ENCODE peak calls at places on chromosomes 13 and 19, in ten cellular contexts. S is lower lobe of right lung, Y is AG09319, G is lower leg skin, D is Panc1, I is PC-3, B is neural crest cell, P is type B pancreatic cell, H is ovary, M is kidney epithelial cell. U is an unnamed sample.

GRCh38 chr19:16342002-16342715 is 17.5 kb downstream of the KLF2 start:
- DNase-seq in H (peak), Y (no peak), S (no peak), I (no peak), D (no peak), P (no peak), M (no peak), B (no peak), G (no peak), U (no peak)

GRCh38 chr13:65913173-65913572 is 1317.0 kb downstream of the PCDH9 start:
- DNase-seq in B (no peak), H (no peak), D (no peak), P (no peak), G (no peak), Y (no peak), S (no peak), M (peak), I (peak), U (no peak)

GRCh38 chr13:66915596-66916185 is 314.4 kb downstream of the PCDH9 start:
- DNase-seq in H (no peak), M (no peak), Y (no peak), S (no peak), P (no peak), I (peak), G (no peak), B (no peak), D (no peak), U (no peak)

GRCh38 chr19:33407716-33408115 is 34.2 kb downstream of the CEBPG start:
- DNase-seq in B (no peak), Y (no peak), G (no peak), I (no peak), H (no peak), S (peak), M (no peak), P (no peak), D (no peak), U (no peak)

GRCh38 chr13:94217370-94217769 is 262.1 kb downstream of the DCT start:
- DNase-seq in Y (no peak), M (no peak), P (no peak), G (no peak), D (no peak), S (no peak), B (no peak), I (no peak), H (no peak), U (no peak)

GRCh38 chr19:45171211-45171623 is 6.8 kb downstream of the TRAPPC6A start:
- DNase-seq in D (no peak), Y (no peak), G (no peak), H (no peak), B (no peak), S (no peak), M (no peak), I (no peak), P (no peak), U (no peak)

GRCh38 chr19:1049106-1049505 is 9.2 kb downstream of the ABCA7 start:
- DNase-seq in H (no peak), M (no peak), D (no peak), S (no peak), Y (no peak), G (no peak), P (no peak), B (no peak), I (no peak), U (no peak)

GRCh38 chr19:49684251-49684982 is 5.0 kb upstream of the ADM5 start:
- DNase-seq in I (peak), D (no peak), B (no peak), H (no peak), M (no peak), S (no peak), G (no peak), P (peak), Y (no peak), U (no peak)

GRCh38 chr19:1434577-1435060 is 3.6 kb upstream of the RPS15 start:
- DNase-seq in Y (no peak), S (no peak), D (no peak), M (no peak), P (no peak), G (no peak), I (no peak), H (no peak), B (no peak), U (peak)

GRCh38 chr13:42333613-42334328 is 61.8 kb downstream of the AKAP11 start:
- DNase-seq in I (peak), Y (no peak), B (no peak), G (no peak), H (no peak), P (no peak), M (peak), D (peak), S (no peak), U (no peak)

GRCh38 chr19:34692541-34692940 is 15.1 kb downstream of the ZNF302 start:
- DNase-seq in B (no peak), Y (no peak), M (no peak), G (no peak), I (peak), D (no peak), H (no peak), S (no peak), P (no peak), U (no peak)

GRCh38 chr19:36009220-36009619 is 607 bp upstream of the SYNE4 start:
- DNase-seq in G (peak), Y (no peak), B (peak), D (no peak), I (peak), S (peak), M (no peak), P (no peak), H (peak), U (peak)

GRCh38 chr13:37657134-37657533 is 58.6 kb upstream of the POSTN start:
- DNase-seq in M (peak), H (no peak), I (peak), Y (no peak), S (no peak), P (no peak), G (no peak), B (no peak), D (no peak), U (no peak)

GRCh38 chr19:19403373-19403901 is 2.0 kb upstream of the GATAD2A start:
- DNase-seq in Y (no peak), B (no peak), D (no peak), H (no peak), S (no peak), I (peak), P (no peak), M (no peak), G (no peak), U (no peak)

GRCh38 chr19:7247160-7247559 is 47.1 kb downstream of the INSR start:
- DNase-seq in I (no peak), S (no peak), H (no peak), D (no peak), B (no peak), Y (no peak), M (no peak), P (no peak), G (no peak), U (peak)

GRCh38 chr19:1825909-1826556 is 14.0 kb upstream of the ATP8B3 start:
- DNase-seq in B (peak), P (peak), H (peak), Y (no peak), G (peak), D (no peak), M (no peak), I (peak), S (peak), U (peak)

GRCh38 chr19:49949735-49950589 is 11.0 kb downstream of the SIGLEC11 start:
- DNase-seq in B (no peak), Y (no peak), M (no peak), H (no peak), P (no peak), I (peak), S (peak), D (no peak), G (no peak), U (peak)

GRCh38 chr19:23949611-23950010 is 34.9 kb downstream of the ZNF726 start:
- DNase-seq in S (no peak), I (no peak), M (no peak), H (no peak), P (no peak), D (no peak), B (no peak), G (no peak), Y (no peak), U (no peak)

GRCh38 chr19:9945319-9945966 is 9.1 kb upstream of the OLFM2 start:
- DNase-seq in M (peak), P (peak), D (no peak), Y (peak), G (peak), S (peak), B (no peak), I (peak), H (peak), U (peak)

GRCh38 chr19:489418-490196 is 6.7 kb upstream of the MADCAM1 start:
- DNase-seq in G (peak), P (no peak), B (no peak), S (no peak), M (no peak), I (peak), Y (no peak), H (peak), D (no peak), U (no peak)

GRCh38 chr13:69565334-69565733 is 542.3 kb upstream of the ATXN8OS start:
- DNase-seq in G (no peak), H (no peak), B (no peak), I (peak), S (no peak), P (no peak), Y (no peak), D (no peak), M (peak), U (no peak)

GRCh38 chr19:869245-870177 is 10.0 kb downstream of the CFD start:
- DNase-seq in Y (peak), I (peak), G (peak), S (no peak), M (no peak), H (peak), P (no peak), B (no peak), D (no peak), U (no peak)

GRCh38 chr13:102642475-102642874 is 45.7 kb downstream of the TPP2 start:
- DNase-seq in Y (no peak), G (peak), H (no peak), S (peak), D (no peak), B (no peak), P (no peak), I (no peak), M (no peak), U (no peak)

GRCh38 chr13:111614613-111615012 is 294.2 kb downstream of the TEX29 start:
- DNase-seq in D (no peak), Y (no peak), H (no peak), I (no peak), M (no peak), B (no peak), G (peak), P (no peak), S (no peak), U (no peak)

GRCh38 chr19:55980415-55980814 is 6.2 kb upstream of the NLRP5 start:
- DNase-seq in H (no peak), B (no peak), M (no peak), D (no peak), S (no peak), P (no peak), Y (no peak), I (no peak), G (no peak), U (no peak)

GRCh38 chr13:106915146-106915545 is 347.2 kb upstream of the ARGLU1 start:
- DNase-seq in H (no peak), M (no peak), S (no peak), G (no peak), P (no peak), Y (no peak), D (no peak), B (no peak), I (no peak), U (no peak)

GRCh38 chr19:19475845-19476828 is 39.2 kb downstream of the TSSK6 start:
- DNase-seq in P (no peak), Y (no peak), S (no peak), I (peak), G (no peak), H (no peak), D (no peak), B (no peak), M (no peak), U (no peak)

GRCh38 chr19:1651548-1652394 is 644 bp downstream of the TCF3 start:
- DNase-seq in B (no peak), P (peak), Y (no peak), H (peak), G (no peak), M (no peak), S (peak), I (no peak), D (no peak), U (peak)

DNA sequence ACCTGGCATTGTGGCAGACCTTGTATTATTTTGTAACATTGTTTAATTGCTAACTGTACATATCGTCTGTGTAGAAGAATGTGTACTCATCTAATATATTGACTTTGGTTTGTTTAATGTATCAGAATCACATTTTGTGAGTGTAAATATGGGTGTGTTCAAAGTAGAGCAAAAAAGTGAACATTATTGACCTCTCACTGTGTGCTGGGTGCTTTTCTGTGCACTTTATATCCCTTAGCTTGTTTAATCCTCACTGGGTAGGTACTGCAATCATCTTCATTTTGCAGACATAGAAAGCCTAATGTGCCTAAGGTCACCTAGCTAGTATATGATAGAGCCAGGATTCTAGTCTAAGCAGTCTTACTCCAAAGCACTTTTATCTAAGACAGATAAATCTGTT is 245.1 kb downstream of the MAB21L1 start:
- DNase-seq in I (no peak), D (no peak), P (no peak), B (no peak), M (no peak), H (no peak), G (no peak), Y (no peak), S (no peak), U (no peak)
- TF ChIP-seq CTCF in I (no peak), D (no peak), P (no peak), B (no peak), M (no peak), H (no peak), G (no peak), Y (no peak), S (no peak), U (no peak)

GRCh38 chr19:3129112-3129511 is 6.7 kb upstream of the GNA15 start:
- DNase-seq in D (no peak), G (no peak), M (no peak), H (no peak), S (no peak), I (peak), P (no peak), Y (peak), B (no peak), U (peak)
- TF ChIP-seq CTCF in D (no peak), G (no peak), M (peak), H (peak), S (peak), I (peak), P (peak), Y (peak), B (peak), U (no peak)

GRCh38 chr19:57279418-57280164 is 694 bp upstream of the ZNF460 start:
- DNase-seq in M (peak), D (peak), P (peak), S (peak), B (peak), H (peak), G (peak), I (peak), Y (peak), U (peak)
- TF ChIP-seq CTCF in M (peak), D (no peak), P (peak), S (peak), B (no peak), H (peak), G (no peak), I (peak), Y (peak), U (no peak)

GRCh38 chr19:12652219-12652618 is 14.3 kb downstream of the MAN2B1 start:
- DNase-seq in S (peak), B (no peak), D (no peak), P (no peak), I (no peak), M (no peak), G (no peak), Y (no peak), H (no peak), U (no peak)

GRCh38 chr19:12655546-12655945 is 11.0 kb downstream of the MAN2B1 start:
- DNase-seq in S (no peak), Y (no peak), G (no peak), H (no peak), P (no peak), B (no peak), I (no peak), M (no peak), D (no peak), U (no peak)

GRCh38 chr19:12660980-12661379 is 5.6 kb downstream of the MAN2B1 start:
- DNase-seq in P (no peak), B (no peak), Y (no peak), M (no peak), S (no peak), D (no peak), H (no peak), G (no peak), I (no peak), U (no peak)

GRCh38 chr19:12656899-12657571 is 9.5 kb downstream of the MAN2B1 start:
- DNase-seq in P (no peak), I (no peak), D (no peak), Y (no peak), H (no peak), B (no peak), S (no peak), M (no peak), G (no peak), U (no peak)

DNA sequence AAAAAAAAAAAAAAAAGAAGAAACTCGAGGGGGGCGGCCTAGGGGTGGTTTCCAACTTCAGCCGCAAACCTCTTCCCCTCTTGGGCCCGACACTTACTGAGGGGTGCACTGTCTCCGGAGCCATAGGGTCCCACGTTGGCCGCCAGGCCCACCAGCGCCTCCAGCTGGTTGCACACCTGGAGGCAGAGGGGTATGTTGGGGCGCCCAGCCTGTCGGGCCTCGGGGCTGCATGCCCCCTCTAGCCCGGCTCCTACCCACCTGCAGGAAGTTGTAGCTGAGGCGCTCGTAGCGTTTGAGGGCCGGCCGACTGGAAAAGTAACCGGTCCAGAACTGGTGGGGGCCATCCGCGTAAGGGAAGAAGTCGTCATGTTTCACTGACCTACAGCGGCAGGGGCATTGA is 8.6 kb downstream of the MAN2B1 start:
- DNase-seq in G (no peak), Y (no peak), H (no peak), I (no peak), M (no peak), B (no peak), D (no peak), S (no peak), P (no peak), U (no peak)
- TF ChIP-seq CTCF in G (no peak), Y (no peak), H (no peak), I (peak), M (no peak), B (no peak), D (no peak), S (no peak), P (no peak), U (no peak)

GRCh38 chr19:28022506-28022905 is 1190.4 kb downstream of the UQCRFS1 start:
- DNase-seq in P (no peak), I (no peak), D (no peak), S (no peak), H (no peak), G (no peak), B (no peak), Y (no peak), M (no peak), U (no peak)
- TF ChIP-seq CTCF in P (no peak), I (no peak), D (no peak), S (no peak), H (no peak), G (no peak), B (no peak), Y (no peak), M (no peak), U (no peak)

GRCh38 chr13:104318121-104318520 is 1251.9 kb upstream of the SLC10A2 start:
- DNase-seq in B (no peak), I (peak), S (no peak), M (no peak), D (no peak), P (no peak), Y (no peak), G (no peak), H (no peak), U (no peak)
- TF ChIP-seq CTCF in B (peak), I (peak), S (no peak), M (peak), D (peak), P (peak), Y (no peak), G (no peak), H (no peak), U (no peak)

GRCh38 chr19:29478578-29479565 is 46.9 kb upstream of the VSTM2B start:
- DNase-seq in M (no peak), Y (no peak), S (no peak), H (no peak), G (peak), I (no peak), B (peak), D (no peak), P (peak), U (peak)
- TF ChIP-seq CTCF in M (peak), Y (peak), S (peak), H (no peak), G (no peak), I (peak), B (peak), D (peak), P (peak), U (no peak)

DNA sequence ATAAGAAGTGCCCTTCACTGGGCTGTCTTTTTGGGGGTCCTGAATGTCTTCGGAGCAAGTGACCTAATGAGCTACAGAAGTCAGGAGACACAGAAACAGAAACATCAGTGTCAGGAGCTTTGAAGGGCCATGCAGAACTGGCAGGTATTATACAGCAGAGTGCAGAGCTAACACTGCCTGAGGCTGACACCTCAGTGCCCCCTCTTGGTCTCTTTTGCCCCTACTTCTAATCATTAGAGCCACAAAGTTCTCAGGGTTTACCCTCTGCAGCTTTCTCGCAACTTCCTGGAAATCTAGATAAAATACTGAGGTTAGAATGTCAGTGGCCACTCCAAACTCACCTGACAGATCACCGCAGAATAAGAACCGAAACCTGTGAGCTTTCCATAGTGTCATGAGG is 172.7 kb downstream of the B3GLCT start:
- DNase-seq in B (no peak), H (no peak), P (no peak), S (no peak), I (no peak), M (no peak), Y (no peak), G (no peak), D (no peak), U (no peak)
- TF ChIP-seq CTCF in B (no peak), H (no peak), P (no peak), S (no peak), I (no peak), M (no peak), Y (no peak), G (no peak), D (no peak), U (no peak)